ENCODE peak calls at places on chromosomes 3 and 15, in eight cellular contexts. J is sigmoid colon, K is vagina, P is A549, H is choroid plexus epithelial cell, X is hepatocyte, Q is fibroblast of lung, F is body of pancreas. T is an unnamed sample.

GRCh38 chr3:123791898-123792297 is 92.2 kb downstream of the MYLK start:
- DNase-seq in X (no peak), F (no peak), Q (peak; percentile 61), H (peak; percentile 59), K (no peak), P (no peak), J (no peak), T (no peak)

GRCh38 chr3:142976621-142977398 is 13.3 kb upstream of the PAQR9 start:
- DNase-seq in H (peak; percentile 95), X (peak; percentile 66), Q (peak; percentile 91), F (peak; percentile 83), P (peak; percentile 88), K (no peak), J (peak; percentile 78), T (peak; percentile 93)

GRCh38 chr3:16849240-16849639 is 35.5 kb upstream of the PLCL2 start:
- DNase-seq in F (peak; percentile 82), X (no peak), H (peak; percentile 62), J (peak; percentile 70), P (no peak), K (no peak), Q (peak; percentile 37), T (peak; percentile 50)

GRCh38 chr3:127417709-127418559 is 130.1 kb upstream of the PRR20G start:
- DNase-seq in J (no peak), H (no peak), K (peak; percentile 87), P (no peak), Q (no peak), X (no peak), F (peak; percentile 25), T (no peak)

GRCh38 chr3:179045719-179046402 is 25.7 kb downstream of the ZMAT3 start:
- DNase-seq in F (no peak), K (no peak), J (no peak), Q (no peak), P (no peak), H (peak; percentile 43), X (no peak), T (no peak)

GRCh38 chr3:18723426-18723825 is 298.3 kb upstream of the SATB1 start:
- DNase-seq in H (no peak), Q (no peak), J (no peak), K (no peak), X (no peak), P (no peak), F (no peak), T (no peak)

GRCh38 chr15:43776718-43777292 is at the start of gene ELL3:
- DNase-seq in Q (peak; percentile 62), P (peak; percentile 37), H (peak; percentile 52), X (peak; percentile 85), F (peak; percentile 82), K (no peak), J (peak; percentile 86), T (peak; percentile 73)

GRCh38 chr3:194130211-194130610 is 5.7 kb upstream of the HES1 start:
- DNase-seq in X (no peak), K (no peak), Q (no peak), H (no peak), P (no peak), J (no peak), F (no peak), T (no peak)

GRCh38 chr3:40504636-40505430 is 1.0 kb upstream of the ZNF620 start:
- DNase-seq in Q (peak; percentile 93), P (no peak), K (no peak), H (peak; percentile 97), F (peak; percentile 65), X (peak; percentile 43), J (no peak), T (peak; percentile 99)

GRCh38 chr3:71997066-71997653 is 212.2 kb upstream of the PROK2 start:
- DNase-seq in P (no peak), H (no peak), J (no peak), F (no peak), Q (no peak), K (no peak), X (no peak), T (no peak)

GRCh38 chr3:100096866-100097265 is 17.4 kb downstream of the FILIP1L start:
- DNase-seq in P (no peak), X (no peak), F (no peak), K (no peak), J (no peak), H (no peak), Q (no peak), T (no peak)

DNA sequence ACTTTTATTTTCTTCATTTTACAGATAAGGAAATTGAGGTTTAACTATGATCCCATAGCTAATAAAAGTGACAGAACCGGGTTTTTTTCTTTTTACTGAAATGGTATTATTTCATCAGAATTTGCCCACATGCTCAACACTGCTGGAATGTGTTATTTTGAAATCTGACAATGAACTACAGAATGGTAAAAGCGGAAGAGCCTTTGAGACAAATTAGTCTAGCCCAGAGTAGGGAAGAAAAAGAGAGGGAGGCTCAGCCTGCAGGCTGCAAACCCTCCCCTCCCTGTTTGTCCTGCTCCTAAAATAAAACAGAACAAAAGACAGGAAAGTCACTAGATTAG is 100.3 kb upstream of the LIPC start:
- DNase-seq in P (no peak), F (no peak), J (no peak), Q (no peak), X (peak; percentile 26), K (no peak), H (no peak), T (no peak)
- H3K4me3 ChIP-seq in P (peak overlapping the region; percentile 1), F (no peak overlapping the region), J (no peak overlapping the region), Q (no peak overlapping the region), X (no peak overlapping the region), K (no peak overlapping the region), H (no peak overlapping the region), T (no peak overlapping the region)

GRCh38 chr3:125022186-125022585 is 33.6 kb downstream of the HEG1 start:
- DNase-seq in F (no peak), X (no peak), H (no peak), P (no peak), J (no peak), Q (no peak), K (no peak), T (no peak)

GRCh38 chr3:125013095-125013494 is 42.7 kb downstream of the HEG1 start:
- DNase-seq in H (no peak), K (no peak), J (no peak), P (no peak), Q (no peak), X (no peak), F (no peak), T (no peak)

GRCh38 chr3:125014570-125015179 is 41.1 kb downstream of the HEG1 start:
- DNase-seq in K (no peak), X (no peak), Q (no peak), P (no peak), H (no peak), J (no peak), F (no peak), T (no peak)

GRCh38 chr3:125019271-125019670 is 36.5 kb downstream of the HEG1 start:
- DNase-seq in K (no peak), H (no peak), X (no peak), P (no peak), J (no peak), F (no peak), Q (no peak), T (no peak)

GRCh38 chr3:125017406-125017805 is 38.4 kb downstream of the HEG1 start:
- DNase-seq in F (no peak), P (no peak), H (no peak), X (no peak), K (no peak), Q (no peak), J (no peak), T (no peak)
- H3K4me3 ChIP-seq in F (no peak overlapping the region), P (no peak overlapping the region), H (no peak overlapping the region), X (no peak overlapping the region), K (no peak overlapping the region), Q (no peak overlapping the region), J (no peak overlapping the region), T (no peak overlapping the region)

DNA sequence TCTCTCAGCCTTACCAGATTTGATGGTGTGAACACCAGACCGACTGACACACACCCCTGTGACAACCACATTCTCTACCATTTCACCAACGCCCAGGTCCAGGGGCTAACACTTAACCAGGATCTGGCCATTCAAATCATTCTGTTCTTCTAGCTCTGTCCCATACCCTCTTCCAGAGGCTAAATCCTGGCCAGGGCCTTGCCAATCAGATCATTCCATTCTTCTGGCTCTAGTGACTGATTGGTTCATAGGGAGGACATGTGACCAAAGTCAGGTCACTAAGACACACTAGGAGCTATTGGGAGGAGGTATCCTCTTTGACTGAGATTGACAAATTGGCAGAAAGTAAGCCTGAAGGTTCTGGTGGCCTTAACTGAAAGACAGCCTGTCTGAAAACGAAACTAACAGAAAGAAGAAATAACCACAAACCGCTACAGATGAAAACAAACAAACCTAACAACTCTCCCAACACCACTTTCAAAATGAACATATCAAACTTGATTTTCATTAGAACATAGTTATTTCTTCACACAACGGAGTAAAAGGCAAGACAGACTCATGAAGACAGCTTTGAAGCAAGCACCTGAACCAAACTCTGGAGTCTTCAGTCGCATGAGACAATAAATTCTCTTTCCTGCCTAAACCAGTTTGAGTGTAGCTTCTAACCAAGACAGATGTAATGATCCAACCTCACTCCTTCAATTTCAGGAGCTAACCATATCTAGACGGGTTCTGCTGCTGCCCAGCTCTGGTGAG is 68.5 kb downstream of the TRANK1 start:
- DNase-seq in Q (no peak), K (no peak), X (no peak), F (no peak), J (no peak), H (no peak), P (no peak), T (no peak)
- H3K4me3 ChIP-seq in Q (no peak overlapping the region), K (no peak overlapping the region), X (no peak overlapping the region), F (no peak overlapping the region), J (no peak overlapping the region), H (no peak overlapping the region), P (no peak overlapping the region), T (no peak overlapping the region)

GRCh38 chr3:191111722-191112121 is 87.3 kb upstream of the OSTN start:
- DNase-seq in H (no peak), J (no peak), X (no peak), Q (no peak), F (no peak), K (no peak), P (no peak), T (no peak)
- H3K4me3 ChIP-seq in H (no peak overlapping the region), J (no peak overlapping the region), X (no peak overlapping the region), Q (no peak overlapping the region), F (no peak overlapping the region), K (no peak overlapping the region), P (no peak overlapping the region), T (no peak overlapping the region)

GRCh38 chr3:43894176-43895049 is 203.7 kb downstream of the ABHD5 start:
- DNase-seq in F (peak; percentile 32), P (peak; percentile 45), X (peak; percentile 93), K (no peak), J (no peak), Q (peak; percentile 75), H (peak; percentile 83), T (peak; percentile 54)
- H3K4me3 ChIP-seq in F (no peak overlapping the region), P (peak overlapping the region; percentile 42), X (peak overlapping the region; percentile 17), K (peak overlapping the region; percentile 35), J (peak overlapping the region; percentile 42), Q (peak overlapping the region; percentile 58), H (peak overlapping the region; percentile 67), T (peak overlapping the region; percentile 47)

T was measured in bronchial epithelial cell.